ENCODE peak calls at places on chromosomes 11 and 22, in nine cellular contexts. X is mucosa of descending colon; Z is naive thymus-derived CD4-positive, alpha-beta T cell; I is tibial nerve; P is SJSA1; L is CD4-positive, CD25-positive, alpha-beta regulatory T cell; F is small intestine; U is GM23248; B is uterus. O is an unnamed sample. For H3K4me1, the result is how much of the 10 kb centered on the place peaks cover.

GRCh38 chr11:37786214-37786755 is 1188.2 kb upstream of the RAG2 start:
- DNase-seq in I (no peak), F (no peak), P (no peak), X (no peak), Z (no peak), U (no peak), B (no peak), L (no peak), O (no peak)

GRCh38 chr11:62922189-62922589 is 1.0 kb upstream of the CHRM1 start:
- DNase-seq in F (no peak), P (no peak), Z (no peak), B (no peak), L (no peak), U (no peak), X (no peak), I (no peak), O (no peak)

GRCh38 chr11:62925745-62926668 is 4.8 kb upstream of the CHRM1 start:
- DNase-seq in P (no peak), X (no peak), B (no peak), I (no peak), L (no peak), F (no peak), Z (no peak), U (no peak), O (no peak)

GRCh38 chr11:118619444-118620205 is 12.2 kb downstream of the PHLDB1 start:
- DNase-seq in F (no peak), Z (no peak), X (no peak), U (peak), B (peak), I (no peak), L (no peak), P (peak), O (no peak)

GRCh38 chr22:24430431-24431308 is 3.3 kb downstream of the ADORA2A start:
- DNase-seq in F (no peak), P (no peak), L (no peak), Z (no peak), B (no peak), U (no peak), I (no peak), X (no peak), O (no peak)

GRCh38 chr11:23711981-23712380 is 784.9 kb upstream of the LUZP2 start:
- DNase-seq in I (no peak), L (no peak), X (no peak), F (no peak), U (no peak), Z (no peak), B (no peak), P (no peak), O (no peak)

GRCh38 chr22:37486224-37486845 is at the start of gene MFNG:
- DNase-seq in I (peak), U (peak), P (no peak), L (peak), Z (peak), B (peak), X (peak), F (peak), O (peak)

GRCh38 chr22:19890502-19891349 is 36.1 kb upstream of the GNB1L start:
- DNase-seq in L (no peak), P (no peak), U (no peak), I (no peak), X (peak), B (no peak), F (no peak), Z (no peak), O (no peak)

GRCh38 chr22:44128961-44129613 is 51.6 kb upstream of the PARVG start:
- DNase-seq in L (no peak), P (peak), Z (no peak), I (no peak), X (no peak), B (no peak), U (no peak), F (no peak), O (no peak)

GRCh38 chr11:119147604-119148333 is 1.1 kb upstream of the ABCG4 start:
- DNase-seq in I (no peak), F (no peak), X (peak), P (no peak), U (no peak), L (no peak), Z (peak), B (no peak), O (no peak)

GRCh38 chr11:33976351-33977199 is 75.0 kb upstream of the CAPRIN1 start:
- DNase-seq in X (no peak), B (no peak), L (no peak), F (no peak), P (no peak), Z (no peak), I (no peak), U (peak), O (no peak)

GRCh38 chr11:73493838-73494598 is 103.9 kb downstream of the FAM168A start:
- DNase-seq in L (no peak), Z (no peak), X (no peak), F (no peak), P (peak), I (no peak), U (peak), B (no peak), O (no peak)

GRCh38 chr22:46674367-46674781 is 54.2 kb downstream of the GRAMD4 start:
- DNase-seq in I (no peak), F (peak), L (peak), Z (peak), U (no peak), P (no peak), B (peak), X (peak), O (peak)

GRCh38 chr11:14237333-14237988 is 121.5 kb downstream of the RRAS2 start:
- DNase-seq in F (no peak), P (no peak), Z (no peak), X (no peak), B (no peak), L (no peak), U (no peak), I (no peak), O (no peak)

GRCh38 chr11:61539009-61539408 is 30.5 kb downstream of the LRRC10B start:
- DNase-seq in P (no peak), U (no peak), I (no peak), F (no peak), B (peak), X (no peak), Z (no peak), L (no peak), O (no peak)

GRCh38 chr11:134293119-134294113 is 17.2 kb downstream of the GLB1L3 start:
- DNase-seq in F (no peak), U (no peak), Z (no peak), X (no peak), B (no peak), P (no peak), I (no peak), L (no peak), O (no peak)

GRCh38 chr11:72012897-72013721 is 14.4 kb downstream of the IL18BP start:
- DNase-seq in U (peak), X (no peak), Z (no peak), B (peak), F (peak), L (no peak), P (no peak), I (peak), O (peak)

GRCh38 chr22:46592390-46592872 is 27.8 kb upstream of the GRAMD4 start:
- DNase-seq in X (peak), F (no peak), P (peak), L (no peak), I (no peak), B (no peak), U (peak), Z (no peak), O (no peak)

GRCh38 chr11:117146521-117146920 is 2.4 kb downstream of the PAFAH1B2 start:
- DNase-seq in L (no peak), U (peak), F (no peak), X (no peak), I (no peak), B (no peak), P (peak), Z (no peak), O (no peak)

GRCh38 chr11:68904458-68904847 is 762 bp downstream of the IGHMBP2 start:
- DNase-seq in I (no peak), B (no peak), U (no peak), Z (no peak), L (no peak), F (no peak), X (peak), P (no peak), O (peak)

GRCh38 chr22:23060612-23061400 is 9.5 kb upstream of the GNAZ start:
- DNase-seq in F (no peak), Z (no peak), I (no peak), U (no peak), B (no peak), P (no peak), X (no peak), L (no peak), O (no peak)

GRCh38 chr11:78419327-78419726 is 1.7 kb upstream of the GAB2 start:
- DNase-seq in U (peak), X (no peak), B (peak), L (no peak), Z (no peak), I (no peak), P (peak), F (peak), O (peak)

GRCh38 chr11:32939866-32940265 is 47.3 kb downstream of the QSER1 start:
- DNase-seq in X (no peak), U (peak), I (no peak), P (no peak), F (no peak), Z (no peak), B (no peak), L (no peak), O (no peak)

GRCh38 chr11:33722579-33723234 is 13.5 kb downstream of the CD59 start:
- DNase-seq in Z (no peak), U (peak), P (peak), I (no peak), L (no peak), X (no peak), F (no peak), B (no peak), O (peak)

GRCh38 chr11:116035972-116036371 is 531.8 kb upstream of the CADM1 start:
- DNase-seq in U (no peak), P (no peak), L (no peak), Z (no peak), X (no peak), B (no peak), I (no peak), F (no peak), O (no peak)

GRCh38 chr22:25282671-25283561 is 63.5 kb downstream of the CRYBB2 start:
- DNase-seq in P (no peak), L (no peak), I (no peak), B (no peak), U (no peak), F (no peak), Z (no peak), X (no peak), O (no peak)

GRCh38 chr11:86805873-86806310 is 5.5 kb downstream of the PRSS23 start:
- DNase-seq in F (no peak), X (no peak), B (no peak), Z (no peak), U (peak), I (no peak), P (no peak), L (no peak), O (no peak)

GRCh38 chr11:117316197-117316961 is at the start of gene BACE1:
- DNase-seq in F (peak), P (peak), Z (no peak), U (peak), I (peak), L (no peak), X (peak), B (peak), O (peak)

GRCh38 chr22:17303840-17304779 is 65.2 kb upstream of the CECR2 start:
- DNase-seq in I (no peak), P (no peak), X (no peak), U (no peak), B (no peak), F (no peak), Z (peak), L (peak), O (peak)

GRCh38 chr11:1486054-1486825 is at the start of gene MOB2:
- DNase-seq in L (no peak), U (no peak), P (peak), X (peak), B (peak), I (no peak), Z (no peak), F (peak), O (no peak)

GRCh38 chr11:57761301-57762234 is at the start of gene CTNND1:
- DNase-seq in I (peak), U (peak), Z (no peak), P (peak), L (no peak), F (peak), X (peak), B (peak), O (peak)

GRCh38 chr11:134569195-134569594 is 157.2 kb upstream of the B3GAT1 start:
- DNase-seq in F (no peak), I (no peak), Z (no peak), U (no peak), P (no peak), B (no peak), L (no peak), X (no peak), O (no peak)

GRCh38 chr11:93160156-93160555 is 37.6 kb downstream of the SLC36A4 start:
- DNase-seq in L (no peak), F (no peak), X (no peak), I (no peak), U (no peak), B (no peak), Z (no peak), P (no peak), O (no peak)

GRCh38 chr11:131770801-131771200 is 400.4 kb downstream of the NTM start:
- DNase-seq in P (no peak), L (no peak), B (no peak), I (no peak), Z (no peak), U (peak), X (no peak), F (no peak), O (no peak)

GRCh38 chr11:79192836-79193235 is 248.0 kb downstream of the TENM4 start:
- DNase-seq in Z (no peak), L (no peak), P (no peak), B (no peak), I (no peak), F (no peak), X (no peak), U (no peak), O (no peak)

GRCh38 chr11:36431429-36432092 is 78.5 kb downstream of the TRAF6 start:
- DNase-seq in U (peak), P (peak), I (no peak), B (peak), X (no peak), L (no peak), Z (no peak), F (no peak), O (peak)

GRCh38 chr22:38489142-38489541 is 17.0 kb downstream of the DDX17 start:
- DNase-seq in P (no peak), U (no peak), Z (no peak), F (no peak), B (no peak), I (no peak), X (no peak), L (no peak), O (no peak)
- H3K4me1 ChIP-seq in P (under half), U (under half), Z (under half), F (under half), B (under half), I (under half), X (under half), L (under half), O (under half)

DNA sequence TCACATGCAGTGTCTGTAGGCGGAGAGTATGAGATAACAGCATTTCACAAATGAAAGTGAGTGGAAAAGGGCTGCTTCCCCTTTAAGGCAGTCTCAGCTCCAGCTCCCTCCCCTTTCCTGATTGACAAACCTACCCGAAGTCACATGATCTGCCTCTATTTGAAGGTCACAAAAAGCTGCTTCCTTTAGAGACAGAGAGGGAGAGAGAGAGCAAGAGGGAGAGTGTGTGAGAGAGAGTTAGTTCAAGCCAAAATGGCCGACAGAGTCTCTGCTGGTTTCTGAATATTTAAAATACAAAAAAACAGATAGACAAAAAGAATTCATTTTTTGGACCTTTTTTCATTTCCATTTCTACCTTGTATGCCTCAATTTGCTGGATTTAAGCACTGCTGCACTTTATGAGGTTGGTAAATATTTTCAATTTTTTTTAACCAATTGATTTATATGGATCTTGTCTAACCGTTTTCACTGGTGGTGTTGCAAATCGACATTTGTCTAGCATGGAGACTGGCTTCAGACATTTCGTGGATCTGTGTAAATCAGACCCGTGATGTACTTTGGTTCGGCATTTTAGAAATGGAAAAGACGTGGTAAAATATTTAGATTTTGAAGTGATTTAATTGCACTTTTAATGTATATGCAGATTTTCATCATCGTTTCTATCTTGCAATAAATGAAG is at the start of gene TNRC6B:
- DNase-seq in B (peak), L (peak), U (peak), P (peak), I (peak), F (peak), X (no peak), Z (peak), O (peak)
- H3K4me1 ChIP-seq in B (under half), L (half or more), U (half or more), P (under half), I (under half), F (under half), X (half or more), Z (under half), O (under half)

GRCh38 chr11:64762277-64762915 is 2.6 kb upstream of the PYGM start:
- DNase-seq in B (no peak), Z (peak), F (no peak), L (no peak), U (no peak), P (no peak), I (no peak), X (no peak), O (no peak)
- H3K4me1 ChIP-seq in B (under half), Z (half or more), F (under half), L (half or more), U (under half), P (half or more), I (under half), X (under half), O (under half)

GRCh38 chr11:12199231-12199948 is 89.0 kb downstream of the MICAL2 start:
- DNase-seq in B (no peak), F (peak), I (no peak), U (no peak), X (peak), P (no peak), Z (no peak), L (no peak), O (no peak)
- H3K4me1 ChIP-seq in B (under half), F (under half), I (under half), U (under half), X (under half), P (under half), Z (half or more), L (half or more), O (under half)